ENCODE peak calls at places on chromosome X, in seven cellular contexts. O is GM12878, B is SK-N-SH, A is GM12892, L is K562, N is GM12891, E is H1. I is an unnamed sample.

GRCh38 chrX:74656079-74656745 is 41.8 kb upstream of the RLIM start:
- DNase-seq in A (no peak), O (no peak), L (no peak), E (no peak), N (no peak), B (no peak), I (no peak)

GRCh38 chrX:42944381-42944998 is 166.5 kb upstream of the PPP1R2C start:
- DNase-seq in B (no peak), E (no peak), A (no peak), N (no peak), O (no peak), L (no peak), I (no peak)

GRCh38 chrX:134990475-134991473 is at the start of gene SMIM10:
- DNase-seq in N (peak), E (peak), B (peak), L (peak), A (peak), O (no peak), I (no peak)

GRCh38 chrX:7362111-7362510 is 214.2 kb upstream of the PUDP start:
- DNase-seq in L (no peak), A (no peak), B (no peak), E (no peak), O (no peak), N (no peak), I (no peak)

GRCh38 chrX:21905209-21905735 is 35.2 kb upstream of the SMS start:
- DNase-seq in N (no peak), O (no peak), E (no peak), A (no peak), L (no peak), B (no peak), I (no peak)

GRCh38 chrX:120823554-120823953 is 52.1 kb downstream of the CT47B1 start:
- DNase-seq in N (no peak), B (no peak), E (no peak), O (no peak), L (no peak), A (no peak), I (no peak)

GRCh38 chrX:69546978-69547377 is 42.9 kb downstream of the NALF2 start:
- DNase-seq in A (no peak), L (no peak), O (no peak), B (no peak), E (no peak), N (no peak), I (no peak)

GRCh38 chrX:9598344-9598743 is 133.5 kb downstream of the TBL1X start:
- DNase-seq in L (no peak), B (no peak), O (no peak), E (no peak), A (no peak), N (no peak), I (no peak)

GRCh38 chrX:107827137-107827831 is 1.6 kb downstream of the MID2 start:
- DNase-seq in O (no peak), B (no peak), L (no peak), A (no peak), N (no peak), E (no peak), I (no peak)

GRCh38 chrX:39779952-39780783 is 317.6 kb downstream of the BCOR start:
- DNase-seq in B (no peak), O (no peak), N (no peak), A (no peak), L (no peak), E (no peak), I (no peak)

GRCh38 chrX:28058906-28059305 is 77.7 kb upstream of the DCAF8L1 start:
- DNase-seq in A (no peak), B (no peak), N (no peak), E (no peak), O (no peak), L (no peak), I (no peak)

GRCh38 chrX:5957506-5957905 is 271.2 kb downstream of the NLGN4X start:
- DNase-seq in N (no peak), A (no peak), B (no peak), E (no peak), O (no peak), L (no peak), I (no peak)

GRCh38 chrX:109818921-109819320 is 85.9 kb upstream of the ACSL4 start:
- DNase-seq in A (no peak), N (no peak), O (no peak), B (no peak), L (no peak), E (no peak), I (no peak)

GRCh38 chrX:848366-848765 is 217.8 kb downstream of the SHOX start:
- DNase-seq in A (no peak), B (no peak), O (no peak), L (no peak), E (peak), N (no peak), I (no peak)

GRCh38 chrX:140495739-140496138 is 9.1 kb downstream of the SOX3 start:
- DNase-seq in O (no peak), N (no peak), E (no peak), A (no peak), L (no peak), B (no peak), I (no peak)

GRCh38 chrX:39144965-39145364 is 343.7 kb downstream of the MID1IP1 start:
- DNase-seq in B (no peak), N (no peak), O (no peak), A (no peak), L (no peak), E (no peak), I (no peak)

GRCh38 chrX:44872817-44873414 is at the start of gene KDM6A:
- DNase-seq in A (peak), L (peak), E (peak), N (peak), B (peak), O (peak), I (peak)

GRCh38 chrX:13120017-13120416 is 75.6 kb upstream of the FAM9C start:
- DNase-seq in O (no peak), N (no peak), B (no peak), A (no peak), L (peak), E (no peak), I (peak)

GRCh38 chrX:115112411-115112810 is 76.8 kb upstream of the RBMXL3 start:
- DNase-seq in A (no peak), O (no peak), L (no peak), N (no peak), B (no peak), E (no peak), I (no peak)

GRCh38 chrX:45479835-45480422 is 279.3 kb upstream of the DIPK2B start:
- DNase-seq in E (no peak), O (no peak), A (no peak), L (no peak), N (no peak), B (no peak), I (peak)

GRCh38 chrX:136185409-136186022 is 38.2 kb downstream of the FHL1 start:
- DNase-seq in A (no peak), E (no peak), L (no peak), N (no peak), B (no peak), O (no peak), I (no peak)

GRCh38 chrX:48530736-48531135 is 8.8 kb upstream of the TBC1D25 start:
- DNase-seq in B (no peak), A (no peak), O (no peak), E (no peak), L (no peak), N (no peak), I (no peak)

GRCh38 chrX:110086916-110087484 is 84.1 kb downstream of the TMEM164 start:
- DNase-seq in E (no peak), N (no peak), B (no peak), A (no peak), O (no peak), L (peak), I (peak)

GRCh38 chrX:148940411-148940996 is 440.1 kb downstream of the AFF2 start:
- DNase-seq in N (no peak), A (no peak), E (no peak), L (no peak), O (no peak), B (no peak), I (no peak)

GRCh38 chrX:7927259-7928167 is at the start of gene PNPLA4:
- DNase-seq in L (peak), A (peak), B (peak), E (peak), N (peak), O (peak), I (peak)

GRCh38 chrX:22800806-22801205 is 199.0 kb upstream of the DDX53 start:
- DNase-seq in A (no peak), E (no peak), O (no peak), L (no peak), B (no peak), N (no peak), I (no peak)

GRCh38 chrX:54482839-54483593 is 13.0 kb downstream of the FGD1 start:
- DNase-seq in N (no peak), L (no peak), E (peak), B (peak), O (no peak), A (no peak), I (no peak)

GRCh38 chrX:107766470-107767140 is 9.0 kb downstream of the TSC22D3 start:
- DNase-seq in L (no peak), O (no peak), N (no peak), A (no peak), E (no peak), B (no peak), I (no peak)

GRCh38 chrX:97367149-97367548 is 483.4 kb downstream of the RPA4 start:
- DNase-seq in L (no peak), N (no peak), E (no peak), A (no peak), B (no peak), O (no peak), I (no peak)

GRCh38 chrX:11064851-11065600 is 46.1 kb upstream of the HCCS start:
- DNase-seq in E (no peak), B (no peak), A (no peak), L (no peak), N (no peak), O (no peak), I (no peak)

GRCh38 chrX:16712116-16712824 is at the start of gene CTPS2:
- DNase-seq in A (peak), E (peak), O (no peak), B (peak), L (peak), N (peak), I (peak)

GRCh38 chrX:24186986-24187385 is 37.5 kb downstream of the ZFX start:
- DNase-seq in E (no peak), N (no peak), O (no peak), A (no peak), B (no peak), L (no peak), I (peak)

GRCh38 chrX:123601437-123601836 is 131.4 kb downstream of the THOC2 start:
- DNase-seq in O (no peak), E (no peak), A (no peak), B (no peak), N (no peak), L (no peak), I (no peak)

GRCh38 chrX:884091-884490 is 253.5 kb downstream of the SHOX start:
- DNase-seq in O (no peak), N (no peak), B (no peak), E (no peak), L (no peak), A (no peak), I (no peak)

GRCh38 chrX:69221239-69222102 is 56.2 kb upstream of the PJA1 start:
- DNase-seq in O (no peak), B (no peak), A (no peak), L (no peak), E (peak), N (no peak), I (no peak)

GRCh38 chrX:119236599-119237525 is 777 bp downstream of the PGRMC1 start:
- DNase-seq in E (peak), B (peak), N (no peak), A (peak), L (peak), O (no peak), I (no peak)

GRCh38 chrX:111447298-111447697 is 35.3 kb upstream of the DCX start:
- DNase-seq in N (no peak), A (no peak), E (peak), O (no peak), L (peak), B (peak), I (peak)

GRCh38 chrX:77597090-77597489 is 149.9 kb downstream of the FGF16 start:
- DNase-seq in O (no peak), E (no peak), A (no peak), L (no peak), B (peak), N (no peak), I (no peak)
- TF ChIP-seq TAF1 in O (no peak), E (no peak), A (no peak), L (no peak), B (no peak), N (no peak), I (no peak)

DNA sequence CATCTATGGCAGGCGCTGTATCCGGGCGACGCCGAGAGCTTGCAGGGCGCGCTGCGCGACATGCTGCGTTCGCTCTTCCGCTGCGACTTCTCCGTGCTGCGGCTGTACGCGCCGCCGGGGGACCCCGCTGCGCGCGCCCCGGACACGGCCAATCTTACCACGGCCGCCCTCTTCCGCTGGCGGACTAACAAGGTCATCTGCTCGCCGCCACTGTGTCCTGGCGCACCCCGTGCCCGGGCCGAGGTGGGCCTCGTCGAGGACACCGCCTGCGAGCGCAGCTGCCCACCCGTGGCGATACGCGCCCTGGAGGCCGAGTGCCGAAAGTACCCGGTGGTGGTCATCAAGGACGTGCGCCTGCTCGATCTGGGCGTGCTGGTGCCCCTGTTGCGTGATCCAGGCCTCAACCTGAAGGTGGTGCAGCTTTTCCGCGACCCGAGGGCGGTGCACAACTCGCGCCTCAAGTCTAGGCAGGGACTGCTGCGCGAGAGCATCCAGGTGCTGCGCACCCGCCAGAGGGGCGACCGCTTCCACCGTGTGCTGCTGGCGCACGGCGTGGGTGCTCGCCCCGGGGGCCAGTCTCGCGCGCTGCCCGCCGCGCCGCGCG is 874 bp downstream of the CHST7 start:
- DNase-seq in E (peak), N (no peak), B (peak), A (no peak), L (no peak), O (no peak), I (peak)
- TF ChIP-seq TAF1 in E (no peak), N (no peak), B (no peak), A (no peak), L (no peak), O (no peak), I (peak)

GRCh38 chrX:41722816-41723215 is 1.2 kb upstream of the GPR82 start:
- DNase-seq in E (no peak), A (no peak), B (no peak), L (no peak), N (no peak), O (no peak), I (no peak)

GRCh38 chrX:41718481-41719245 is 5.3 kb upstream of the GPR82 start:
- DNase-seq in O (no peak), A (no peak), B (no peak), E (peak), N (no peak), L (no peak), I (peak)

GRCh38 chrX:41722220-41722619 is 1.8 kb upstream of the GPR82 start:
- DNase-seq in B (no peak), E (no peak), N (no peak), A (no peak), L (no peak), O (no peak), I (no peak)

GRCh38 chrX:41721590-41721989 is 2.4 kb upstream of the GPR82 start:
- DNase-seq in E (no peak), O (no peak), N (no peak), B (no peak), L (no peak), A (no peak), I (no peak)

GRCh38 chrX:41720125-41720780 is 3.7 kb upstream of the GPR82 start:
- DNase-seq in A (no peak), B (no peak), E (no peak), L (peak), N (peak), O (peak), I (no peak)
- TF ChIP-seq TAF1 in A (no peak), B (no peak), E (no peak), L (no peak), N (no peak), O (no peak), I (no peak)

GRCh38 chrX:19589105-19589504 is 73.8 kb upstream of the MAP3K15 start:
- DNase-seq in B (no peak), A (no peak), N (no peak), E (no peak), O (no peak), L (no peak), I (no peak)

GRCh38 chrX:19581786-19582185 is 66.5 kb upstream of the MAP3K15 start:
- DNase-seq in A (no peak), L (no peak), B (no peak), E (no peak), N (no peak), O (no peak), I (no peak)

DNA sequence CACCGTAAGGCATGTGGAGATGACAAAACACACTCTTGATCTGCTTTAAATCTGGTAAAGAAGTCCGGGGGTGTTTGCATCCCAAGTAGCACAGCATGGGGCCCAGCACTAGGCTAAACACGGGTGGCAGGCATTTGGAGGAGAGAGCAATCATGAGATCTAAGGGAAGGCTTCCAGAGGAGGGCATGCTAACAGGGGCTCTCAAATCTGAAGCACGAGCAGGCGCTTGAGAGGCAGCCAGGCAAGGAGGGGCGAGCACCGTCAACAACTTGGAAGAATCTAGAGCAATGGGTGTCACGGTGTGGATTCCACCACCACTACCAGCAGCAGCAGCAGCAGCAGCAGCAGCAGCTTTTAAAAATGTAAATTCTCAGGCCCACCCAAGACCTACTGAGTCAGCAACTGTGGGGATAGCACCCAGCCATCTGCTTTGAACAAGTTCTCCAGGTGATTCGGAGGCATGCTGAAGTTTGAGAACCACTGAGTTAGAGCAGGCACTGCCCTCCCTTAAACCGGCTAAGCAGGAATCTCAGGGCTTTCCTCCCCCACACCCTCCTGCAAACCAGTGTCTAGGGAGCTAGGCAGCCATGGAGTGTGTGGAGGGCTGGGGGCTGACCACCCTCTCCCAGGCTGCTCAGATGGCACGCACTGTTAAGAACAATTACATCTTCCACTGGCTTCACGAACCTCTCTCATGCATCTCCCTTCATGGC is 70.2 kb upstream of the MAP3K15 start:
- DNase-seq in A (no peak), E (no peak), O (no peak), L (no peak), B (no peak), N (no peak), I (no peak)
- TF ChIP-seq TAF1 in A (no peak), E (no peak), O (no peak), L (no peak), B (no peak), N (no peak), I (no peak)

GRCh38 chrX:1945879-1946278 is 331.0 kb downstream of the ASMT start:
- DNase-seq in N (no peak), O (no peak), A (no peak), E (no peak), B (no peak), L (no peak), I (no peak)
- TF ChIP-seq TAF1 in N (no peak), O (no peak), A (no peak), E (no peak), B (no peak), L (no peak), I (no peak)

GRCh38 chrX:85903692-85904471 is 143.5 kb downstream of the CHM start:
- DNase-seq in O (no peak), A (no peak), N (no peak), E (no peak), B (no peak), L (no peak), I (no peak)
- TF ChIP-seq TAF1 in O (no peak), A (no peak), N (no peak), E (no peak), B (no peak), L (no peak), I (no peak)

I was measured in HepG2.